ENCODE peak calls at places on chromosomes 2 and 18, in ten cellular contexts. C is activated naive CD8-positive, alpha-beta T cell treated with anti-CD3 and anti-CD28 coated beads, Interleukin-2, amount 50 U/mL, for 24 hours; W is aorta; G is activated T-cell treated with anti-CD3 and anti-CD28 coated beads, Interleukin-2, amount 50 U/mL, for 4 hours; X is left cardiac atrium; T is memory B cell; E is activated CD8-positive, alpha-beta memory T cell treated with anti-CD3 and anti-CD28 coated beads, Interleukin-2, amount 10 ng/mL, durations not matched to agents 7 days and 5 days; Q is CD8-positive, alpha-beta T cell; O is stimulated activated memory B cell treated with anti-CD40 and anti-IgM and Interleukin-4, amounts not matched to agents 10 μg/mL and 1 μg/mL and 100 μg/mL, for 72 hours; S is upper lobe of left lung. V is an unnamed sample.

GRCh38 chr2:182049330-182049729 is 63.7 kb downstream of the PPP1R1C start:
- ATAC-seq in O (no peak), Q (no peak), X (no peak), E (no peak), C (no peak), S (peak; percentile 60), G (no peak), T (no peak), W (no peak), V (no peak)

GRCh38 chr2:108417254-108417653 is 31.8 kb upstream of the GCC2 start:
- ATAC-seq in S (no peak), C (no peak), T (no peak), G (no peak), W (no peak), E (peak; percentile 16), X (no peak), O (no peak), Q (no peak), V (no peak)

GRCh38 chr18:79572093-79572780 is 107.4 kb upstream of the CTDP1 start:
- ATAC-seq in O (no peak), E (no peak), S (no peak), T (no peak), W (no peak), Q (no peak), G (no peak), C (no peak), X (no peak), V (no peak)

GRCh38 chr2:99957724-99958123 is 184.7 kb downstream of the AFF3 start:
- ATAC-seq in W (no peak), X (no peak), T (no peak), S (no peak), Q (no peak), G (no peak), O (no peak), E (no peak), C (no peak), V (no peak)

GRCh38 chr18:26487437-26487836 is 60.9 kb downstream of the KCTD1 start:
- ATAC-seq in Q (no peak), E (no peak), T (peak; percentile 26), W (no peak), C (peak; percentile 83), G (peak; percentile 41), O (no peak), S (no peak), X (no peak), V (no peak)

GRCh38 chr18:9658111-9658641 is 43.8 kb upstream of the PPP4R1 start:
- ATAC-seq in C (no peak), Q (no peak), X (no peak), E (no peak), T (no peak), W (no peak), O (no peak), S (no peak), G (no peak), V (no peak)

GRCh38 chr2:173030541-173031485 is 44.8 kb upstream of the MAP3K20 start:
- ATAC-seq in O (no peak), S (no peak), T (no peak), G (no peak), W (no peak), X (no peak), C (no peak), E (no peak), Q (no peak), V (no peak)

GRCh38 chr18:32889620-32890593 is 117.1 kb upstream of the KLHL14 start:
- ATAC-seq in O (no peak), C (no peak), W (no peak), S (no peak), Q (no peak), X (no peak), G (no peak), E (no peak), T (no peak), V (no peak)

GRCh38 chr18:79983793-79984192 is 4.6 kb downstream of the TXNL4A start:
- ATAC-seq in G (no peak), O (no peak), T (no peak), E (peak; percentile 12), Q (no peak), X (no peak), C (no peak), W (no peak), S (no peak), V (no peak)

GRCh38 chr18:59416818-59417217 is 57.8 kb upstream of the LMAN1 start:
- ATAC-seq in Q (no peak), T (no peak), G (no peak), X (no peak), O (no peak), E (no peak), W (no peak), C (no peak), S (no peak), V (no peak)

GRCh38 chr2:168224346-168224745 is 23.0 kb downstream of the STK39 start:
- ATAC-seq in C (no peak), O (no peak), G (peak; percentile 62), E (no peak), Q (no peak), S (no peak), W (no peak), X (no peak), T (no peak), V (no peak)

GRCh38 chr2:15145046-15145817 is 415.9 kb downstream of the NBAS start:
- ATAC-seq in Q (no peak), T (no peak), G (no peak), E (no peak), C (no peak), X (no peak), S (no peak), O (no peak), W (no peak), V (no peak)

GRCh38 chr2:131754929-131755720 is 227.4 kb downstream of the CCDC74A start:
- ATAC-seq in Q (no peak), S (no peak), X (no peak), E (no peak), C (no peak), T (no peak), W (no peak), O (no peak), G (no peak), V (no peak)

GRCh38 chr2:150225030-150225429 is 262.4 kb downstream of the RND3 start:
- ATAC-seq in W (no peak), S (no peak), O (no peak), Q (no peak), T (no peak), G (no peak), C (no peak), E (no peak), X (no peak), V (no peak)

GRCh38 chr18:73462092-73462491 is 594.3 kb upstream of the NETO1 start:
- ATAC-seq in T (no peak), G (no peak), W (no peak), X (no peak), C (no peak), Q (no peak), E (no peak), O (no peak), S (no peak), V (no peak)

GRCh38 chr2:111169268-111169667 is 48.6 kb downstream of the BCL2L11 start:
- ATAC-seq in G (peak; percentile 8), Q (no peak), E (no peak), T (no peak), X (peak; percentile 79), C (peak; percentile 34), S (no peak), O (peak; percentile 62), W (no peak), V (no peak)

GRCh38 chr2:216949685-216950397 is 90.0 kb upstream of the TNP1 start:
- ATAC-seq in Q (no peak), O (peak; percentile 34), C (no peak), S (no peak), X (no peak), W (no peak), E (no peak), G (no peak), T (no peak), V (no peak)

GRCh38 chr2:40896358-40896757 is 444.5 kb upstream of the SLC8A1 start:
- ATAC-seq in W (no peak), G (no peak), S (no peak), X (no peak), C (no peak), E (no peak), Q (no peak), O (no peak), T (no peak), V (no peak)

GRCh38 chr18:22243513-22243912 is 74.1 kb downstream of the GATA6 start:
- ATAC-seq in X (no peak), Q (no peak), O (no peak), E (no peak), G (no peak), S (no peak), W (no peak), C (no peak), T (no peak), V (no peak)

GRCh38 chr2:202870431-202871160 is 970 bp downstream of the ICA1L start:
- ATAC-seq in S (peak; percentile 61), O (peak; percentile 83), W (peak; percentile 49), X (peak; percentile 65), C (peak; percentile 56), T (peak; percentile 74), Q (peak; percentile 74), G (peak; percentile 73), E (peak; percentile 76), V (peak; percentile 64)

GRCh38 chr2:195985731-195986130 is 82.9 kb downstream of the DNAH7 start:
- ATAC-seq in Q (no peak), W (no peak), S (no peak), X (no peak), T (no peak), E (no peak), G (no peak), O (no peak), C (no peak), V (no peak)

GRCh38 chr2:24351981-24352380 is 8.4 kb downstream of the ITSN2 start:
- ATAC-seq in X (no peak), S (no peak), C (no peak), T (no peak), G (no peak), E (no peak), Q (no peak), W (no peak), O (no peak), V (no peak)

GRCh38 chr2:24009367-24009679 is 562 bp upstream of the MFSD2B start:
- ATAC-seq in X (no peak), E (no peak), O (no peak), Q (no peak), C (no peak), T (no peak), G (no peak), S (no peak), W (no peak), V (no peak)

GRCh38 chr18:5628512-5629255 is 84.9 kb upstream of the EPB41L3 start:
- ATAC-seq in X (peak; percentile 32), C (no peak), E (peak; percentile 28), S (peak; percentile 57), T (no peak), G (peak; percentile 15), O (no peak), Q (no peak), W (peak; percentile 44), V (peak; percentile 63)

GRCh38 chr2:207847098-207847806 is 77.5 kb upstream of the FZD5 start:
- ATAC-seq in X (no peak), T (no peak), O (no peak), S (no peak), C (no peak), W (no peak), Q (no peak), G (no peak), E (no peak), V (no peak)

GRCh38 chr2:74025971-74026612 is 41.4 kb downstream of the TET3 start:
- ATAC-seq in G (no peak), O (peak; percentile 47), E (peak; percentile 68), Q (peak; percentile 57), X (no peak), S (peak; percentile 52), C (no peak), W (no peak), T (peak; percentile 62), V (no peak)

GRCh38 chr2:41610501-41611242 is 437.1 kb upstream of the PKDCC start:
- ATAC-seq in E (no peak), W (peak; percentile 85), C (no peak), O (peak; percentile 80), S (peak; percentile 68), Q (no peak), X (peak; percentile 83), G (no peak), T (no peak), V (peak; percentile 74)

GRCh38 chr2:157106950-157107349 is 150.6 kb upstream of the GALNT5 start:
- ATAC-seq in G (no peak), T (no peak), E (no peak), W (no peak), S (no peak), O (no peak), C (no peak), X (no peak), Q (no peak), V (no peak)

V was measured in gastroesophageal sphincter.